ENCODE peak calls at places on chromosomes 16 and 17, in six cellular contexts. P, K, B, A, V and Q are unnamed samples.

GRCh38 chr17:51147641-51148040 is 5.7 kb upstream of the NME1 start:
- DNase-seq in A (peak), K (no peak), P (no peak), V (no peak), B (no peak), Q (peak)

GRCh38 chr17:73317554-73318426 is 6.0 kb upstream of the CDC42EP4 start:
- DNase-seq in B (no peak), P (no peak), K (no peak), A (no peak), V (peak), Q (no peak)

GRCh38 chr16:54277845-54278703 is 8.5 kb downstream of the IRX3 start:
- DNase-seq in K (no peak), A (no peak), V (no peak), P (no peak), B (no peak), Q (no peak)

GRCh38 chr16:54447606-54448440 is 161.2 kb upstream of the IRX3 start:
- DNase-seq in A (peak), B (peak), V (no peak), P (no peak), K (peak), Q (no peak)

GRCh38 chr16:89256651-89257254 is 39.2 kb downstream of the ZNF778 start:
- DNase-seq in P (no peak), K (peak), V (no peak), B (no peak), A (peak), Q (peak)

GRCh38 chr17:65268832-65269231 is 131.7 kb downstream of the RGS9 start:
- DNase-seq in K (no peak), V (no peak), B (peak), A (no peak), P (no peak), Q (no peak)

GRCh38 chr17:81294512-81295030 is 536 bp downstream of the SLC38A10 start:
- DNase-seq in A (peak), P (peak), K (no peak), V (peak), B (no peak), Q (peak)

GRCh38 chr17:65389956-65390355 is 171.5 kb downstream of the AXIN2 start:
- DNase-seq in K (peak), V (no peak), B (peak), A (peak), P (no peak), Q (no peak)

GRCh38 chr16:89194340-89195311 is 5.7 kb downstream of the SLC22A31 start:
- DNase-seq in K (no peak), A (no peak), V (no peak), B (no peak), P (no peak), Q (no peak)

GRCh38 chr17:55731586-55732250 is 9.1 kb upstream of the TMEM100 start:
- DNase-seq in V (no peak), K (peak), P (no peak), A (peak), B (no peak), Q (no peak)

GRCh38 chr17:41775394-41776226 is 10.9 kb downstream of the JUP start:
- DNase-seq in B (no peak), V (no peak), P (no peak), K (no peak), A (no peak), Q (no peak)

GRCh38 chr16:64130140-64130539 is 991.7 kb downstream of the CDH11 start:
- DNase-seq in B (no peak), A (no peak), V (no peak), K (no peak), P (no peak), Q (no peak)

GRCh38 chr17:42979511-42980273 is at the start of gene PTGES3L:
- DNase-seq in K (peak), P (peak), A (peak), V (peak), B (no peak), Q (peak)

GRCh38 chr17:58470356-58470755 is 17.9 kb downstream of the HSF5 start:
- DNase-seq in V (no peak), A (no peak), K (no peak), B (no peak), P (no peak), Q (no peak)

GRCh38 chr16:18983565-18984424 is at the start of gene TMC7:
- DNase-seq in B (no peak), V (peak), K (peak), P (peak), A (peak), Q (peak)
- TF ChIP-seq CTCF in B (peak), V (peak), K (peak), P (peak), A (peak), Q (peak)

GRCh38 chr16:4477966-4478365 is 1.8 kb downstream of the HMOX2 start:
- DNase-seq in A (peak), K (no peak), B (no peak), P (no peak), V (no peak), Q (peak)
- TF ChIP-seq CTCF in A (peak), K (peak), B (peak), P (no peak), V (no peak), Q (no peak)

GRCh38 chr16:72850863-72851262 is 197.1 kb downstream of the ZFHX3 start:
- DNase-seq in A (peak), V (no peak), B (peak), P (no peak), K (no peak), Q (no peak)

GRCh38 chr16:72850021-72850420 is 197.9 kb downstream of the ZFHX3 start:
- DNase-seq in V (no peak), P (no peak), A (no peak), K (no peak), B (no peak), Q (no peak)

GRCh38 chr16:72848045-72848410 is 199.9 kb downstream of the ZFHX3 start:
- DNase-seq in V (no peak), A (no peak), B (no peak), P (no peak), K (no peak), Q (no peak)

GRCh38 chr16:72847187-72848044 is 200.5 kb downstream of the ZFHX3 start:
- DNase-seq in A (peak), P (no peak), V (peak), B (no peak), K (peak), Q (peak)

DNA sequence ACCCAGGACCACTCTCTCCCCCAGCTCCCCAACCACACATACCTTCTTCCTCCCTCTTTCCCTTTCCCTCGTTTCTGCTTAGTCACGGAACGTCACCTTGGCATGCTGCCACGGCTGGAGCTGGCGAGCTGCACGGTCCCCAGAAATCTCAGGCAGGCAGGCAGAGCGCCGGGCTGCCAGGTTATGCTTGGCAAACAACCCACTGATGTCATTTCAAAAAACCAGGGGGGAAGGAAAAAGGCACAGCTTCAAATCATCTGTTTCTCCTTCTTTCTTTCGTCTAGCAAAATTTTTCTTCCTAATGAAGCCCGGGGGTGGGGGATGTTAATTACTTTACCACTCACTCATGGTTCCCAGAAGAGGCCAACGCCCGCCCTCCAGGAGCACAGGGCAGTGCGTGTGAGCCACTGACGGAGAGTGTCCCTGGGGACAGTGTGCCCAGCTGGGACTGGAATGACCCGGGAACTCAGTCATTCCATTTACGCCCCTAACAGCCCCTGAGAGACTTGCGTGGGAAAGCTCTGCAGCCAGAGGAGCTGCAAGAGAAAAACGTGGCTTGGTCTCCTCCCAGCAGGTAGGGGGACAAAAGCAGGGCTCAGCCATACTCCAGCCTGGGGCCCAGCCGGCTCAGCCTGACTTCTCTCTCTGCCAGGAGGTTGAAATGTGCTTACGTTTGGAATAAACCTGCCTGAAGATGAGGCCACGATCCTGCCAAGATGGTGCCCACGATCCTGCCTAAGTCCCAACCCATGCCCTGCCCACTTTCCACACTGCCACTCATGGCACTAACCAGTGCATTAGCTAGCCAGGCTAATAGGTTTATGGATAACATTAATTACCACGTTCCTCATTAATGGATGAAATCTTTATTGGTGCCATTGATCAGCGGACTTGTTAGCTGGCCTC is 198.9 kb downstream of the ZFHX3 start:
- DNase-seq in P (peak), K (peak), V (no peak), B (peak), A (peak), Q (no peak)
- TF ChIP-seq CTCF in P (no peak), K (no peak), V (no peak), B (no peak), A (no peak), Q (no peak)

GRCh38 chr16:69260019-69260418 is 51.1 kb upstream of the VPS4A start:
- DNase-seq in B (no peak), V (no peak), P (no peak), K (no peak), A (no peak), Q (no peak)
- TF ChIP-seq CTCF in B (no peak), V (no peak), P (no peak), K (no peak), A (no peak), Q (no peak)

GRCh38 chr17:45895304-45895968 is 1.1 kb downstream of the MAPT start:
- DNase-seq in A (peak), V (no peak), B (no peak), P (no peak), K (peak), Q (peak)
- TF ChIP-seq CTCF in A (no peak), V (no peak), B (no peak), P (no peak), K (peak), Q (no peak)

GRCh38 chr17:39304188-39304587 is 78.4 kb upstream of the STAC2 start:
- DNase-seq in A (no peak), K (no peak), P (no peak), B (no peak), V (no peak), Q (no peak)
- TF ChIP-seq CTCF in A (no peak), K (no peak), P (no peak), B (no peak), V (no peak), Q (no peak)